ENCODE peak calls at places on chromosomes 16 and 17, in six cellular contexts. O is GM23338, A is ascending aorta, E is suprapubic skin, I is testis, Y is RWPE1. T is an unnamed sample.

GRCh38 chr17:68383120-68383442 is 74.2 kb downstream of the WIPI1 start:
- DNase-seq in O (no peak), I (no peak), E (no peak), Y (no peak), A (no peak), T (no peak)

GRCh38 chr17:57975044-57975443 is 13.0 kb downstream of the VEZF1 start:
- DNase-seq in A (no peak), E (no peak), I (no peak), O (no peak), Y (no peak), T (no peak)

GRCh38 chr17:80990921-80991644 is 558 bp upstream of the CHMP6 start:
- DNase-seq in A (no peak), I (no peak), O (no peak), Y (no peak), E (no peak), T (peak)

GRCh38 chr16:85348065-85348840 is 236.0 kb upstream of the CIBAR2 start:
- DNase-seq in A (no peak), O (no peak), Y (no peak), I (no peak), E (no peak), T (no peak)

GRCh38 chr17:79721993-79722671 is 8.6 kb upstream of the ENPP7 start:
- DNase-seq in A (no peak), I (no peak), E (no peak), Y (no peak), O (peak), T (no peak)

GRCh38 chr17:45863857-45864654 is 19.4 kb downstream of the SPPL2C start:
- DNase-seq in E (no peak), I (no peak), O (no peak), Y (no peak), A (no peak), T (no peak)

GRCh38 chr16:57892041-57892440 is 78.9 kb downstream of the CNGB1 start:
- DNase-seq in A (no peak), E (no peak), I (no peak), O (no peak), Y (peak), T (peak)

GRCh38 chr16:66923247-66923851 is 2.0 kb downstream of the RRAD start:
- DNase-seq in Y (no peak), A (peak), E (no peak), O (no peak), I (peak), T (no peak)

GRCh38 chr17:1933875-1934715 is 91.0 kb downstream of the RTN4RL1 start:
- DNase-seq in O (no peak), E (no peak), I (no peak), Y (no peak), A (no peak), T (no peak)

GRCh38 chr16:78127130-78127529 is 27.7 kb downstream of the WWOX start:
- DNase-seq in O (no peak), E (no peak), I (no peak), Y (no peak), A (no peak), T (no peak)

GRCh38 chr17:18857864-18858566 is at the start of gene PRPSAP2:
- DNase-seq in I (peak), O (peak), A (peak), Y (peak), E (peak), T (peak)

GRCh38 chr17:82592751-82593589 is 55.3 kb downstream of the WDR45B start:
- DNase-seq in Y (peak), E (peak), O (peak), I (peak), A (peak), T (peak)

GRCh38 chr17:49469831-49470568 is 25.1 kb upstream of the NGFR start:
- DNase-seq in E (no peak), Y (no peak), O (peak), A (no peak), I (no peak), T (no peak)

GRCh38 chr17:68704897-68705296 is 103.7 kb upstream of the FAM20A start:
- DNase-seq in A (no peak), O (no peak), I (no peak), Y (no peak), E (no peak), T (no peak)

GRCh38 chr17:79211061-79211770 is 136.6 kb downstream of the ENGASE start:
- DNase-seq in E (no peak), O (no peak), A (no peak), I (no peak), Y (no peak), T (no peak)

GRCh38 chr17:77634710-77635109 is 323.8 kb upstream of the TNRC6C start:
- DNase-seq in O (no peak), A (no peak), Y (no peak), E (no peak), I (no peak), T (no peak)
- TF ChIP-seq CTCF in O (no peak), A (no peak), Y (no peak), E (no peak), I (no peak), T (no peak)

DNA sequence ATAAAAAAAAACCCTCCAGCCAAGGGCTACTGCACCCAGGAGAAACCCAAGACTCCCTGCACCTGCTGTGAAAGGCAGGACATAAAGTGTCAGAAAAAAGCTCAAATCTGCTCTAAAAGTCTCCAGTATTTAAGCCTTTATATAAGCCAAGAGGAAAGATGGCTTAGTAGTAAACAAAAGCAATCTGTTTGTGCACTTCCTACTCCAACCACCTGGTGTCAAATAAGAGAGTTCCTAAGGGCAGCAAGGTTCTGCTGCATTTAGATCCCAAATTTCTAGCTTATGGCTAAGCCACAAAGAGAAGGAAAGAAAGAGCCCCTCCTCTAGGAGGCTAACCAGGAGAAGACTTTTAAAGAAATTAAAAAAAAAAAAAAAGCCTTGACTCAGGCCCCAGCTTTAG is 20.6 kb downstream of the ACSM1 start:
- DNase-seq in I (no peak), O (no peak), A (no peak), Y (no peak), E (no peak), T (no peak)
- TF ChIP-seq CTCF in I (no peak), O (peak), A (no peak), Y (no peak), E (no peak), T (peak)

GRCh38 chr16:86984975-86985655 is 332.1 kb downstream of the C16orf95 start:
- DNase-seq in I (no peak), A (no peak), O (peak), Y (no peak), E (no peak), T (no peak)

GRCh38 chr16:86984286-86984685 is 332.9 kb downstream of the C16orf95 start:
- DNase-seq in A (no peak), Y (no peak), I (no peak), O (no peak), E (no peak), T (no peak)

GRCh38 chr16:86982347-86982596 is 334.9 kb downstream of the C16orf95 start:
- DNase-seq in E (peak), O (no peak), I (no peak), Y (no peak), A (no peak), T (no peak)

GRCh38 chr16:86982912-86983311 is 334.3 kb downstream of the C16orf95 start:
- DNase-seq in O (no peak), I (no peak), E (no peak), Y (no peak), A (no peak), T (no peak)

GRCh38 chr16:86983621-86984020 is 333.6 kb downstream of the C16orf95 start:
- DNase-seq in O (no peak), I (no peak), A (no peak), Y (no peak), E (peak), T (no peak)
- TF ChIP-seq CTCF in O (no peak), I (no peak), A (no peak), Y (no peak), E (no peak), T (no peak)

GRCh38 chr16:4935231-4935855 is 1.6 kb downstream of the PPL start:
- DNase-seq in I (peak), E (peak), O (no peak), Y (peak), A (peak), T (no peak)
- TF ChIP-seq CTCF in I (no peak), E (no peak), O (no peak), Y (no peak), A (no peak), T (no peak)

DNA sequence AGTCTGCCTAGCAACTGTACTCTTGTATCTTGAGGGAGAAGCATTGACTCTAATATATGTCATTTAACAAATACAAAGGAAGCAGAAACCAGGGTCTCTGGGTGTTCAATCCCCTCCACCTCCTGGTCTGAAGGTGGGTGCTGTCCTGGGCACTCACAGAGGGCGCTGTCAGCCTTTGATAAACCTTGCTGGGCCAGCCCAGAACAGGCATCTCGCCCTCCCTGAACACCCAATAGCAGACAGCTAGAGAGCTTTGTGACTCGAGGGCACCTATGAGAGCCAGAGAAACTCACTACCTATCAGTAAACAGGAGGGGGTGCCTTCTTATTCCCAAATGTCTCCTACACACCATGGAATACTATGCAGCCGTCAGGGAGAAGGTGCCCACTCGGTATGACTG is 6.4 kb upstream of the PIPOX start:
- DNase-seq in Y (no peak), O (no peak), A (no peak), E (no peak), I (no peak), T (no peak)
- TF ChIP-seq CTCF in Y (no peak), O (peak), A (no peak), E (no peak), I (no peak), T (no peak)

DNA sequence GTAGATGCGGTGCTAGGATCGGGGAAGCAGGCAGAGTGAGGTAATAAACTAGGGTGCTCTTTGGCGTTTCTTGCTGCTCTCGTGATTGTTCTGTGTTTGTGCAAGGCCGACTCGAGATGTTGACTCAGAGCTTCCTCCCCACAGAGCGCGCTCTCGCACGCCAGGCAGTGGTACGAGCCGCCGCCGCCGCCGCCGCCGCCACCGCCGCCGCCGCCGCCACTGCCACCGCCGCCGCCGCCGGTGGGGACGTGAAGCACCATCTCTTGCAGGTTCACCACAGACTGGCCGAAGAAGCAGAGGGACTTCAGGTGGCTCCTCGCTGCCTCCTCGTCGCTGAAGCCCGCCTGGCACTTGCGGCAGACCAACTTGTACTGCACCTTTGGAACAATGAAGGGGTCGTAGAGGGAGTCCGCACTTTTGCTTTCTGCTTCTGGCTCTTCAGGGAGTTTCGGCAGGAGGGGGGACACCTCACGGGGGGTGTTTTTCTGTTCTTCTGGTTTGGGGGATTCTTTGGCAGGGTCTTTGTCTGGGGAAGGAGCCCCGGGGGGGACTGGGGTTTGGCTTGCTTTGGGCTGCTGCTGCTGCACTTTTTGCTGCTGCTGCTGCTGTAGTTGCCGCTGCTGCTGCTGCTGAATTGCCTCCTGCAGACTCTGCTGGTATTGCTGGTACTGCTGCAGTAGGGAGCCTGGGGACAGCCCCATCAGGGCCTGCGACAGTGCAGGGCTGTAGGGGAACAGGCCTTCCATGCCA is 260.2 kb downstream of the ZFHX3 start:
- DNase-seq in A (peak), E (no peak), I (peak), Y (peak), O (peak), T (peak)
- TF ChIP-seq CTCF in A (no peak), E (no peak), I (no peak), Y (no peak), O (no peak), T (no peak)